ENCODE peak calls at places on chromosome 10, in ten cellular contexts. I is left ventricle myocardium inferior; M is NCI-H345; E is activated naive CD4-positive, alpha-beta T cell; H is stimulated activated CD4-positive, alpha-beta T cell treated with anti-CD3 and anti-CD28 coated beads, Interleukin-12 subunit alpha, Interleukin-12 subunit beta, amount 100 ng/mL, for 4 hours; T is stimulated activated CD8-positive, alpha-beta memory T cell treated with anti-CD3 and anti-CD28 coated beads, Interleukin-7, amount 100 ng/mL, for 48 hours; N is activated CD4-positive, alpha-beta T cell treated with anti-CD3 and anti-CD28 coated beads, Interleukin-2, amount 10 ng/mL, durations not matched to agents 7 days and 5 days; Y is heart right ventricle; K is occipital lobe; L is mucosa of gallbladder. F is an unnamed sample.

GRCh38 chr10:73414230-73414981 is 548 bp upstream of the ANXA7 start:
- DNase-seq in I (no peak), M (peak; percentile 42), E (no peak), H (no peak), T (no peak), N (no peak), Y (no peak), K (no peak), L (no peak), F (no peak)

GRCh38 chr10:64093946-64094560 is 572.9 kb downstream of the REEP3 start:
- DNase-seq in I (no peak), M (no peak), E (no peak), H (no peak), T (no peak), N (no peak), Y (no peak), K (no peak), L (no peak), F (no peak)

GRCh38 chr10:35089641-35090161 is 440 bp downstream of the CUL2 start:
- DNase-seq in I (no peak), M (no peak), E (no peak), H (no peak), T (no peak), N (peak; percentile 45), Y (no peak), K (no peak), L (no peak), F (peak; percentile 36)

GRCh38 chr10:7258948-7259523 is 151.8 kb downstream of the SFMBT2 start:
- DNase-seq in I (no peak), M (no peak), E (no peak), H (no peak), T (peak; percentile 57), N (peak; percentile 78), Y (peak; percentile 22), K (no peak), L (peak; percentile 18), F (no peak)

GRCh38 chr10:30453764-30454527 is 20.0 kb downstream of the MAP3K8 start:
- DNase-seq in I (no peak), M (no peak), E (no peak), H (no peak), T (no peak), N (no peak), Y (no peak), K (no peak), L (no peak), F (no peak)

GRCh38 chr10:103512591-103513382 is 19.3 kb downstream of the NEURL1 start:
- DNase-seq in I (no peak), M (no peak), E (no peak), H (no peak), T (no peak), N (no peak), Y (no peak), K (no peak), L (peak; percentile 48), F (no peak)

GRCh38 chr10:26637521-26638275 is 59.8 kb upstream of the PDSS1 start:
- DNase-seq in I (no peak), M (no peak), E (no peak), H (no peak), T (no peak), N (no peak), Y (no peak), K (no peak), L (no peak), F (no peak)

GRCh38 chr10:49394933-49395740 is 752 bp downstream of the DRGX start:
- DNase-seq in I (no peak), M (no peak), E (no peak), H (no peak), T (no peak), N (no peak), Y (no peak), K (no peak), L (no peak), F (no peak)

GRCh38 chr10:50992972-50993766 is 81.1 kb upstream of the PRKG1 start:
- DNase-seq in I (peak; percentile 36), M (no peak), E (no peak), H (no peak), T (no peak), N (no peak), Y (no peak), K (no peak), L (peak; percentile 16), F (no peak)

GRCh38 chr10:100988166-100988565 is 823 bp downstream of the TWNK start:
- DNase-seq in I (no peak), M (no peak), E (no peak), H (no peak), T (no peak), N (no peak), Y (no peak), K (no peak), L (no peak), F (no peak)

GRCh38 chr10:77299257-77299656 is 338.4 kb downstream of the KCNMA1 start:
- DNase-seq in I (no peak), M (no peak), E (no peak), H (no peak), T (no peak), N (no peak), Y (no peak), K (no peak), L (no peak), F (no peak)